ENCODE peak calls at places on chromosome 6, in ten cellular contexts. I is stimulated activated naive CD8-positive, alpha-beta T cell treated with anti-CD3 and anti-CD28 coated beads, Interleukin-15, Interleukin-2, amounts not matched to agents 100 U/mL and 50 U/mL, for 24 hours; U is cardiac septum; T is HFF-Myc; D is DMS79; A is T-helper 1 cell; Z is activated CD4-positive, alpha-beta T cell treated with anti-CD3 and anti-CD28 coated beads, Interleukin-2, amount 50 U/mL, for 24 hours; L is sigmoid colon; J is osteocyte; O is stimulated activated CD8-positive, alpha-beta memory T cell treated with anti-CD3 and anti-CD28 coated beads, Interleukin-7, amount 100 ng/mL, for 24 hours. P is an unnamed sample.

GRCh38 chr6:150025201-150025917 is at the start of gene RAET1L:
- DNase-seq in I (peak), U (peak), T (peak), D (no peak), A (no peak), Z (no peak), L (no peak), J (no peak), O (no peak), P (peak)

GRCh38 chr6:41426438-41426851 is 91.0 kb downstream of the NCR2 start:
- DNase-seq in I (no peak), U (no peak), T (no peak), D (no peak), A (no peak), Z (no peak), L (no peak), J (no peak), O (no peak), P (no peak)

GRCh38 chr6:44593539-44593944 is 206.0 kb downstream of the CDC5L start:
- DNase-seq in I (peak), U (no peak), T (peak), D (no peak), A (peak), Z (peak), L (no peak), J (peak), O (peak), P (peak)

GRCh38 chr6:68651018-68651985 is 16.2 kb downstream of the ADGRB3 start:
- DNase-seq in I (no peak), U (no peak), T (no peak), D (peak), A (no peak), Z (no peak), L (no peak), J (no peak), O (no peak), P (no peak)

GRCh38 chr6:87391334-87391733 is 16.4 kb upstream of the CFAP206 start:
- DNase-seq in I (no peak), U (no peak), T (no peak), D (no peak), A (no peak), Z (no peak), L (no peak), J (no peak), O (no peak), P (no peak)

GRCh38 chr6:130796313-130796905 is 30.8 kb upstream of the SMLR1 start:
- DNase-seq in I (no peak), U (no peak), T (peak), D (no peak), A (no peak), Z (no peak), L (no peak), J (no peak), O (no peak), P (no peak)

GRCh38 chr6:44116643-44117382 is 10.4 kb downstream of the MRPL14 start:
- DNase-seq in I (no peak), U (no peak), T (no peak), D (no peak), A (no peak), Z (no peak), L (no peak), J (no peak), O (no peak), P (no peak)

GRCh38 chr6:119351005-119351394 is 1.4 kb upstream of the MAN1A1 start:
- DNase-seq in I (no peak), U (no peak), T (no peak), D (no peak), A (no peak), Z (no peak), L (no peak), J (no peak), O (no peak), P (no peak)

GRCh38 chr6:79672631-79673065 is 41.5 kb downstream of the SH3BGRL2 start:
- DNase-seq in I (no peak), U (no peak), T (peak), D (peak), A (no peak), Z (no peak), L (no peak), J (no peak), O (no peak), P (no peak)

GRCh38 chr6:119132211-119133004 is 53.9 kb upstream of the FAM184A start:
- DNase-seq in I (no peak), U (no peak), T (no peak), D (no peak), A (no peak), Z (no peak), L (no peak), J (no peak), O (no peak), P (no peak)

GRCh38 chr6:47256981-47257730 is 52.5 kb downstream of the TNFRSF21 start:
- DNase-seq in I (no peak), U (no peak), T (no peak), D (no peak), A (no peak), Z (no peak), L (no peak), J (no peak), O (no peak), P (no peak)

GRCh38 chr6:35688605-35689322 is at the start of gene FKBP5:
- DNase-seq in I (peak), U (peak), T (no peak), D (peak), A (peak), Z (peak), L (peak), J (peak), O (peak), P (peak)

GRCh38 chr6:19180348-19181073 is 656.7 kb upstream of the ID4 start:
- DNase-seq in I (no peak), U (no peak), T (no peak), D (no peak), A (no peak), Z (no peak), L (peak), J (no peak), O (no peak), P (no peak)

GRCh38 chr6:136600818-136601217 is 50.6 kb upstream of the MAP7 start:
- DNase-seq in I (no peak), U (no peak), T (no peak), D (no peak), A (no peak), Z (no peak), L (peak), J (no peak), O (no peak), P (no peak)

GRCh38 chr6:158879180-158879579 is 60.0 kb upstream of the EZR start:
- DNase-seq in I (peak), U (no peak), T (no peak), D (no peak), A (no peak), Z (peak), L (no peak), J (no peak), O (peak), P (peak)

GRCh38 chr6:117481278-117481925 is 1.1 kb upstream of the DCBLD1 start:
- DNase-seq in I (peak), U (no peak), T (no peak), D (no peak), A (no peak), Z (no peak), L (no peak), J (no peak), O (no peak), P (peak)

GRCh38 chr6:28862077-28862476 is 61.7 kb downstream of the TRIM27 start:
- DNase-seq in I (no peak), U (no peak), T (no peak), D (no peak), A (no peak), Z (no peak), L (no peak), J (no peak), O (no peak), P (no peak)